ENCODE peak calls at places on chromosomes 3 and 15, in ten cellular contexts. One of them, this sample, is unnamed.

GRCh38 chr15:29812384-29812694 is 9.9 kb downstream of the TJP1 start:
- DNase-seq in OCI-LY7: no peak
- DNase-seq in AG09319: no peak
- DNase-seq in pancreas: no peak
- DNase-seq in BE2C: no peak
- DNase-seq in endodermal cell: no peak
- DNase-seq in GM23338: peak
- DNase-seq in endothelial cell: no peak
- DNase-seq in upper lobe of right lung: no peak
- DNase-seq in fibroblast of lung: peak
- DNase-seq in this sample: no peak

GRCh38 chr15:72131922-72132321 is 13.7 kb downstream of the SENP8 start:
- DNase-seq in GM23338: no peak
- DNase-seq in AG09319: no peak
- DNase-seq in endothelial cell: no peak
- DNase-seq in OCI-LY7: no peak
- DNase-seq in pancreas: no peak
- DNase-seq in endodermal cell: no peak
- DNase-seq in BE2C: no peak
- DNase-seq in fibroblast of lung: no peak
- DNase-seq in upper lobe of right lung: no peak
- DNase-seq in this sample: no peak

GRCh38 chr3:158802399-158803023 is 657 bp downstream of the MFSD1 start:
- DNase-seq in GM23338: no peak
- DNase-seq in upper lobe of right lung: no peak
- DNase-seq in AG09319: no peak
- DNase-seq in endothelial cell: no peak
- DNase-seq in OCI-LY7: peak
- DNase-seq in fibroblast of lung: no peak
- DNase-seq in BE2C: no peak
- DNase-seq in pancreas: no peak
- DNase-seq in endodermal cell: no peak
- DNase-seq in this sample: no peak

GRCh38 chr3:133463441-133463860 is 63.6 kb downstream of the BFSP2 start:
- DNase-seq in OCI-LY7: peak
- DNase-seq in AG09319: no peak
- DNase-seq in upper lobe of right lung: no peak
- DNase-seq in GM23338: no peak
- DNase-seq in pancreas: no peak
- DNase-seq in endodermal cell: no peak
- DNase-seq in endothelial cell: no peak
- DNase-seq in BE2C: no peak
- DNase-seq in fibroblast of lung: no peak
- DNase-seq in this sample: no peak

GRCh38 chr15:82571722-82572222 is 31.5 kb upstream of the RPS17 start:
- DNase-seq in OCI-LY7: no peak
- DNase-seq in pancreas: peak
- DNase-seq in AG09319: peak
- DNase-seq in BE2C: peak
- DNase-seq in endodermal cell: peak
- DNase-seq in endothelial cell: peak
- DNase-seq in GM23338: peak
- DNase-seq in fibroblast of lung: peak
- DNase-seq in upper lobe of right lung: peak
- DNase-seq in this sample: no peak

GRCh38 chr3:191236635-191237034 is 37.6 kb downstream of the OSTN start:
- DNase-seq in AG09319: peak
- DNase-seq in BE2C: no peak
- DNase-seq in fibroblast of lung: peak
- DNase-seq in pancreas: no peak
- DNase-seq in GM23338: no peak
- DNase-seq in upper lobe of right lung: no peak
- DNase-seq in endothelial cell: no peak
- DNase-seq in endodermal cell: no peak
- DNase-seq in OCI-LY7: no peak
- DNase-seq in this sample: no peak

GRCh38 chr3:152858170-152858800 is 23.4 kb downstream of the P2RY1 start:
- DNase-seq in endothelial cell: no peak
- DNase-seq in BE2C: no peak
- DNase-seq in GM23338: no peak
- DNase-seq in AG09319: no peak
- DNase-seq in pancreas: no peak
- DNase-seq in fibroblast of lung: peak
- DNase-seq in upper lobe of right lung: no peak
- DNase-seq in OCI-LY7: no peak
- DNase-seq in endodermal cell: no peak
- DNase-seq in this sample: no peak

GRCh38 chr15:36230741-36231140 is 348.7 kb upstream of the CDIN1 start:
- DNase-seq in pancreas: no peak
- DNase-seq in upper lobe of right lung: no peak
- DNase-seq in endodermal cell: no peak
- DNase-seq in fibroblast of lung: peak
- DNase-seq in OCI-LY7: no peak
- DNase-seq in GM23338: no peak
- DNase-seq in BE2C: no peak
- DNase-seq in AG09319: no peak
- DNase-seq in endothelial cell: no peak
- DNase-seq in this sample: no peak

GRCh38 chr3:105466495-105467080 is 99.9 kb downstream of the ALCAM start:
- DNase-seq in GM23338: no peak
- DNase-seq in BE2C: no peak
- DNase-seq in pancreas: no peak
- DNase-seq in endothelial cell: no peak
- DNase-seq in endodermal cell: no peak
- DNase-seq in fibroblast of lung: no peak
- DNase-seq in upper lobe of right lung: no peak
- DNase-seq in AG09319: no peak
- DNase-seq in OCI-LY7: no peak
- DNase-seq in this sample: no peak

DNA sequence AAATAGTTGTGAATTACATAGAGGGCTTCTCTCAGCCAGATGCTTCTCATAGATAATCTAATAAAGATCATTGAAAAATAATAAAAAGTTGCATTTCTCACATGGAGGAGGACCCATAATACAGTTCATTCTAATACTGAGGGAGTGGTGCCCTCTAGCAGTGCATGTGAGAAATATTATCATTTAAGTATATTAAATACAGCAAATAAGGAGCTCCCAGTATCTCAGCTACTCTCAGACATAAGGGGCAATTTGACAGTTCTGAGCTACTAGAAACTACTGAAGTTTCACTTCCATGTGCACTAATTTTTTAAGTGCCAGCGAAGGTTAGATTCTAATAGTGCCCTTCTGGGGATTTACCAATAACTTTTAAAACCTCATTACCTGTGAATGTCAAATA is 188.3 kb downstream of the IL5RA start:
- DNase-seq in fibroblast of lung: peak
- DNase-seq in upper lobe of right lung: no peak
- DNase-seq in pancreas: no peak
- DNase-seq in OCI-LY7: peak
- DNase-seq in endothelial cell: no peak
- DNase-seq in BE2C: peak
- DNase-seq in GM23338: peak
- DNase-seq in endodermal cell: no peak
- DNase-seq in AG09319: no peak
- DNase-seq in this sample: peak
- TF ChIP-seq CTCF in fibroblast of lung: peak
- TF ChIP-seq CTCF in upper lobe of right lung: peak
- TF ChIP-seq CTCF in pancreas: peak
- TF ChIP-seq CTCF in OCI-LY7: peak
- TF ChIP-seq CTCF in endothelial cell: no peak
- TF ChIP-seq CTCF in BE2C: peak
- TF ChIP-seq CTCF in GM23338: peak
- TF ChIP-seq CTCF in endodermal cell: peak
- TF ChIP-seq CTCF in AG09319: no peak
- TF ChIP-seq CTCF in this sample: peak

GRCh38 chr15:53962646-53963561 is 15.3 kb upstream of the UNC13C start:
- DNase-seq in OCI-LY7: peak
- DNase-seq in endothelial cell: peak
- DNase-seq in pancreas: peak
- DNase-seq in BE2C: peak
- DNase-seq in AG09319: no peak
- DNase-seq in fibroblast of lung: peak
- DNase-seq in upper lobe of right lung: no peak
- DNase-seq in GM23338: peak
- DNase-seq in endodermal cell: peak
- DNase-seq in this sample: no peak
- TF ChIP-seq CTCF in OCI-LY7: peak
- TF ChIP-seq CTCF in endothelial cell: peak
- TF ChIP-seq CTCF in pancreas: peak
- TF ChIP-seq CTCF in BE2C: peak
- TF ChIP-seq CTCF in AG09319: no peak
- TF ChIP-seq CTCF in fibroblast of lung: peak
- TF ChIP-seq CTCF in upper lobe of right lung: peak
- TF ChIP-seq CTCF in GM23338: peak
- TF ChIP-seq CTCF in endodermal cell: peak
- TF ChIP-seq CTCF in this sample: peak

DNA sequence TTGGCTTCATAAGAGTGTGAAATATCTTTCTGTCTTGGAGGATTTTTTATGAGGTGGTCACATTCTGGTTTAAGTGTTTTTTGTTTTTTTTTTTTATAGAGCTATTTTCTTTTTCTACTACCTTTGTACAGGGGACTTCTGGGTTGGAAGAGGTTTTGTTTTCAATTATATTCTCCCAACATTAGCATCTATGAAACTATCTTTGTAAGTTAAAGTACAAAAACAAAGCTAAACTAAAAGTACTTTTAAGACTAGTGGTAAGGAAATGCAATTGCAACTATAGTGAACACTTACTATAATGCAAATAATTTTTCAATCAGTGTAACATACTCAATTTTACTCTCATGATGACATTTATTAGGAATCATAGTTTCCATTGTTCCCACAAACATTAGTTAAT is 688.2 kb downstream of the SI start:
- DNase-seq in AG09319: no peak
- DNase-seq in endothelial cell: no peak
- DNase-seq in upper lobe of right lung: no peak
- DNase-seq in GM23338: peak
- DNase-seq in pancreas: no peak
- DNase-seq in BE2C: no peak
- DNase-seq in OCI-LY7: no peak
- DNase-seq in fibroblast of lung: no peak
- DNase-seq in endodermal cell: no peak
- DNase-seq in this sample: no peak
- TF ChIP-seq CTCF in AG09319: no peak
- TF ChIP-seq CTCF in endothelial cell: peak
- TF ChIP-seq CTCF in upper lobe of right lung: no peak
- TF ChIP-seq CTCF in GM23338: no peak
- TF ChIP-seq CTCF in pancreas: peak
- TF ChIP-seq CTCF in BE2C: no peak
- TF ChIP-seq CTCF in OCI-LY7: peak
- TF ChIP-seq CTCF in fibroblast of lung: no peak
- TF ChIP-seq CTCF in endodermal cell: peak
- TF ChIP-seq CTCF in this sample: no peak

GRCh38 chr3:12044860-12045259 is 40.7 kb downstream of the SYN2 start:
- DNase-seq in OCI-LY7: no peak
- DNase-seq in GM23338: no peak
- DNase-seq in pancreas: no peak
- DNase-seq in AG09319: no peak
- DNase-seq in endothelial cell: no peak
- DNase-seq in endodermal cell: no peak
- DNase-seq in upper lobe of right lung: no peak
- DNase-seq in BE2C: peak
- DNase-seq in fibroblast of lung: no peak
- DNase-seq in this sample: no peak

GRCh38 chr3:12041476-12041875 is 37.3 kb downstream of the SYN2 start:
- DNase-seq in fibroblast of lung: no peak
- DNase-seq in AG09319: no peak
- DNase-seq in GM23338: no peak
- DNase-seq in pancreas: no peak
- DNase-seq in BE2C: no peak
- DNase-seq in OCI-LY7: no peak
- DNase-seq in upper lobe of right lung: no peak
- DNase-seq in endodermal cell: no peak
- DNase-seq in endothelial cell: no peak
- DNase-seq in this sample: no peak

GRCh38 chr3:12049675-12050074 is 45.5 kb downstream of the SYN2 start:
- DNase-seq in AG09319: no peak
- DNase-seq in upper lobe of right lung: no peak
- DNase-seq in OCI-LY7: no peak
- DNase-seq in pancreas: no peak
- DNase-seq in fibroblast of lung: peak
- DNase-seq in endothelial cell: no peak
- DNase-seq in BE2C: no peak
- DNase-seq in GM23338: peak
- DNase-seq in endodermal cell: no peak
- DNase-seq in this sample: no peak

GRCh38 chr3:12042638-12043037 is 38.5 kb downstream of the SYN2 start:
- DNase-seq in BE2C: no peak
- DNase-seq in GM23338: peak
- DNase-seq in endothelial cell: no peak
- DNase-seq in upper lobe of right lung: no peak
- DNase-seq in pancreas: no peak
- DNase-seq in endodermal cell: no peak
- DNase-seq in OCI-LY7: no peak
- DNase-seq in AG09319: no peak
- DNase-seq in fibroblast of lung: no peak
- DNase-seq in this sample: no peak

DNA sequence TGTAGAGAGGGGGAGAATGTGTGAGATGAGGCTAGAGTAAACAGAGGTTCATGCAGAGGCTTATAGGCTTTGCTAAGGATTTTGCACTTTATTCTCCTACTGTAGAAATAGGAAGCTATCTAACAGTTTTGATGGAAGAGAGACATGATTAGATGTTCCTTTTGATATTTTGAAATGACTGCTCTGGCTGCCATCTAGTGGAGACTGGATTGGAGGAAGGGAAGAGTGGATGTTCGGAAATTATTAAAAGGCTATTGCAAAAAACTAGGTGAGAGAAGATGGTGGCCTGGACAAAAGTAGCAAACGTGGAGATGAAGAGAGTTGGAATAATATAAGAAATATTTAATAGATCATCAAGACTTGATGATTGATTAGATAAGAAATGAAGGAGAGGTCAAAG is 42.2 kb downstream of the SYN2 start:
- DNase-seq in pancreas: no peak
- DNase-seq in OCI-LY7: no peak
- DNase-seq in endothelial cell: no peak
- DNase-seq in fibroblast of lung: peak
- DNase-seq in endodermal cell: no peak
- DNase-seq in upper lobe of right lung: no peak
- DNase-seq in BE2C: no peak
- DNase-seq in AG09319: no peak
- DNase-seq in GM23338: peak
- DNase-seq in this sample: no peak
- TF ChIP-seq CTCF in pancreas: no peak
- TF ChIP-seq CTCF in OCI-LY7: peak
- TF ChIP-seq CTCF in endothelial cell: no peak
- TF ChIP-seq CTCF in fibroblast of lung: peak
- TF ChIP-seq CTCF in endodermal cell: peak
- TF ChIP-seq CTCF in upper lobe of right lung: peak
- TF ChIP-seq CTCF in BE2C: peak
- TF ChIP-seq CTCF in AG09319: no peak
- TF ChIP-seq CTCF in GM23338: peak
- TF ChIP-seq CTCF in this sample: no peak

DNA sequence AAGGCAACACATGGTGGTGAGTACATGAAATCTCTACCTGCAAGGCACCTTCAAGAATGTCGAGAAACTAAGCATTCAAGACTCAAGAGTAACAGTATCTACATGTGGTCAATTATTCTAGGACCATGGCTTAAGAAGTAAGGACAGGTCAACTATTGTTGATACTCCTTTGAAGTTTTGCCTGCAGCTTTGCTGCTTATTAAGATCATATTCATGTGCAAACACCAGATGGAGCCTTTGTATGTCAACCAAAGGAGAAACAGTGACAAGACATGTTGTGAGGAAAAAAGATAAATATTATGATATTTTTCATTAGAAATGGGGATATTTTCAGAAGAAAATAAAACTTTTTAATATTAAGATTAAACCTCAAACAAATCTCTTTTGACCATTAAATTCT is 52.3 kb upstream of the FGF7 start:
- DNase-seq in BE2C: no peak
- DNase-seq in fibroblast of lung: peak
- DNase-seq in AG09319: no peak
- DNase-seq in endothelial cell: no peak
- DNase-seq in endodermal cell: no peak
- DNase-seq in pancreas: no peak
- DNase-seq in GM23338: no peak
- DNase-seq in OCI-LY7: peak
- DNase-seq in upper lobe of right lung: no peak
- DNase-seq in this sample: no peak
- TF ChIP-seq CTCF in BE2C: peak
- TF ChIP-seq CTCF in fibroblast of lung: peak
- TF ChIP-seq CTCF in AG09319: peak
- TF ChIP-seq CTCF in endothelial cell: no peak
- TF ChIP-seq CTCF in endodermal cell: no peak
- TF ChIP-seq CTCF in pancreas: no peak
- TF ChIP-seq CTCF in GM23338: no peak
- TF ChIP-seq CTCF in OCI-LY7: peak
- TF ChIP-seq CTCF in upper lobe of right lung: no peak
- TF ChIP-seq CTCF in this sample: no peak